ENCODE peak calls at places on chromosomes 16 and 17, in five cellular contexts. O, K, U, J and V are unnamed samples.

GRCh38 chr16:87864331-87864989 is 4.8 kb downstream of the SLC7A5 start:
- DNase-seq in O (no peak), K (no peak), U (no peak), J (no peak), V (no peak)

GRCh38 chr17:21510686-21511367 is 134.7 kb downstream of the KCNJ12 start:
- DNase-seq in O (no peak), K (no peak), U (no peak), J (no peak), V (no peak)

GRCh38 chr17:34781571-34782108 is 179.6 kb downstream of the CCT6B start:
- DNase-seq in O (no peak), K (no peak), U (no peak), J (no peak), V (peak)

GRCh38 chr16:74100405-74101316 is 196.0 kb upstream of the PSMD7 start:
- DNase-seq in O (no peak), K (no peak), U (no peak), J (no peak), V (no peak)

GRCh38 chr16:75340715-75341500 is 89.5 kb upstream of the BCAR1 start:
- DNase-seq in O (no peak), K (no peak), U (no peak), J (no peak), V (no peak)

GRCh38 chr16:48099455-48099854 is 56.3 kb downstream of the ABCC12 start:
- DNase-seq in O (no peak), K (no peak), U (no peak), J (no peak), V (no peak)

GRCh38 chr17:43553501-43554018 is 7.4 kb upstream of the ETV4 start:
- DNase-seq in O (no peak), K (no peak), U (no peak), J (no peak), V (no peak)

GRCh38 chr16:46883353-46883689 is 841 bp upstream of the GPT2 start:
- DNase-seq in O (no peak), K (no peak), U (no peak), J (no peak), V (no peak)

GRCh38 chr17:28371245-28372202 is at the start of gene SARM1:
- DNase-seq in O (peak), K (peak), U (peak), J (peak), V (peak)

GRCh38 chr16:14302399-14303181 is 231.5 kb downstream of the MRTFB start:
- DNase-seq in O (no peak), K (peak), U (no peak), J (no peak), V (peak)

DNA sequence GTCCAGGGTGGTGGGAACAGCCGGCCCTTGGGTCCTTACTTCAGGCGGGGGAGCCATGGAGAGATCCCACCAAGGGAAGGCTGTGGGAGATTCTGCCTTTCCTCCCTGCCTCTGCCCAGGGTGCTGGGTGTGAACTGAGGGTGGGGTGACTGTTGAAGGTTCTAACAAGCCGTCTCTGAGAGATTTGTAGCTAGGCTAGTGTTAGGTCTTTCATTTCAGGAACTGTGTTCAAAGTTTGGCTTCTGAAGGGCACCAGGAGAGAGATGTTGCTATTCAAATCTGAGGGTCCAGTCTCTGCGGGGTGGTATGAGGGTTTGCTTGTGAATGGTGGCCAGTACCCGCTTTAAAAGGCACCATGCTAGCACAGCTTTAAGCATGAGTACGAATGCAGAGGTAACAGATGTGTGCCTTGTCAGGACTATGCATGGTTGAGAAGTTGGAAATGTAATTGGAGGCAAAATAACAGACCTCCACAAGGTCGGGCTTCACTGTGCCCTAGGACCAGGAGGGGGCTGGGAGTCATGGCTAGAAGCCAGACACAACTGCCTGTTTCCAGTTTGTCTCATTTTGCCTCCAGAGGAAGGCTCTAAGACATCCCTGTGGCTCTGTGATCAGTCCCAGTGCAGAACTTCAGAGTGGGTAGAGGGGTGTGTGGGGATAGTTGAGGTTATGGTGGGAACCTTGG is 2.1 kb downstream of the ATP1B2 start:
- DNase-seq in O (no peak), K (no peak), U (no peak), J (no peak), V (no peak)
- TF ChIP-seq CTCF in O (no peak), K (no peak), U (no peak), J (no peak), V (no peak)

GRCh38 chr16:72937360-72937759 is 110.6 kb downstream of the ZFHX3 start:
- DNase-seq in O (no peak), K (peak), U (no peak), J (no peak), V (no peak)
- TF ChIP-seq CTCF in O (peak), K (no peak), U (no peak), J (no peak), V (no peak)

GRCh38 chr16:2919511-2920255 is 8.0 kb downstream of the FLYWCH1 start:
- DNase-seq in O (no peak), K (no peak), U (peak), J (peak), V (peak)
- TF ChIP-seq CTCF in O (peak), K (peak), U (peak), J (peak), V (peak)

GRCh38 chr16:31568577-31569359 is 41.1 kb downstream of the AHSP start:
- DNase-seq in O (no peak), K (no peak), U (no peak), J (no peak), V (peak)
- TF ChIP-seq CTCF in O (no peak), K (no peak), U (no peak), J (no peak), V (no peak)

DNA sequence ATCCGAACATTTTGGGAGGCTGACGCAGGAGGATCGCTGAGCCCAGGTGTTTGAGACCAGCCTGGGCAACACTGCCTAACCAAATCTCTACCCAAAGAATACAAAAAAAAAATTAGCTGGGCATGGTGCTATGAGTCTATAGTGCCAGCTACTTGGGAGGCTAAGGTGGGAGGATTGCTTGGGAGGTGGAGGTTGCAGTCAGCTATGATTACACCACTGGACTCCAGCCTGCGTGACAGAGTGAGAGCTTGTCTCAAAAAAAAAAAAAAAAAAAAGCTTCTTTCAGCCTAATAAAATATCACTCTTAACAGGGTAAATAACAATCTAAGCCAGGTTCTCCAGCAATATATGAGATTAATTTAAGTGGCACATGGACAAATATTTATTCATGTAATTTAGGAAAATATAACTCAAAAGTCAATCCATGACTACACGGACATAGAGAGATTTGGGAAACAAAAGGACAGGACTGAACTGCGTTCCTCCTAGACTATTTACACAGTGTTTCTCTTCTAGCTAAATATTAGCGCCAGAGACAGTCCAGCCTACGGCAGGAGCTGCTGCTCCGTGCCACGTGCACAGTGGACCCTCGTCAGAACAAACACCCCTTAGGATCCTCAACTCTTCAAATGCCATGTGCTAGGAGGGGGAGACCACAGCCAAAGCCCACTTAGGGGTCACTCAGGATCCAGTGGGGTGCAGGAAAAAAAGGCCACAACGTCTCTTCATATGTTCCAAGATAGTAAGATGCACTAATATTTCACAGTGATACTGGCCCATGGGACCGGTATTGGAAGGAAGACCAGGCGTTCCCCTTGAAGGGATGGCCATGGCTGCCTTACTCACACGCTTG is 8.7 kb downstream of the USP36 start:
- DNase-seq in O (no peak), K (no peak), U (no peak), J (no peak), V (no peak)
- TF ChIP-seq CTCF in O (no peak), K (no peak), U (no peak), J (no peak), V (no peak)

GRCh38 chr17:38762231-38762630 is 9.7 kb downstream of the PSMB3 start:
- DNase-seq in O (no peak), K (no peak), U (no peak), J (no peak), V (no peak)

GRCh38 chr17:38766341-38766740 is 13.8 kb downstream of the PSMB3 start:
- DNase-seq in O (no peak), K (no peak), U (no peak), J (no peak), V (no peak)

GRCh38 chr17:38761612-38762011 is 9.1 kb downstream of the PSMB3 start:
- DNase-seq in O (no peak), K (peak), U (no peak), J (no peak), V (peak)
- TF ChIP-seq CTCF in O (no peak), K (no peak), U (peak), J (peak), V (peak)

GRCh38 chr17:16301963-16302855 is 51.1 kb downstream of the CENPV start:
- DNase-seq in O (no peak), K (no peak), U (no peak), J (no peak), V (no peak)

GRCh38 chr17:16302856-16303255 is 50.4 kb downstream of the CENPV start:
- DNase-seq in O (no peak), K (no peak), U (no peak), J (no peak), V (no peak)

GRCh38 chr17:16300554-16300953 is 52.7 kb downstream of the CENPV start:
- DNase-seq in O (no peak), K (no peak), U (no peak), J (no peak), V (no peak)

GRCh38 chr17:16304832-16305231 is 48.4 kb downstream of the CENPV start:
- DNase-seq in O (no peak), K (no peak), U (no peak), J (no peak), V (peak)
- TF ChIP-seq CTCF in O (no peak), K (peak), U (peak), J (peak), V (peak)

GRCh38 chr16:58125781-58126335 is 3.3 kb downstream of the CFAP20 start:
- DNase-seq in O (no peak), K (no peak), U (no peak), J (no peak), V (no peak)

GRCh38 chr16:58127634-58128033 is 1.5 kb downstream of the CFAP20 start:
- DNase-seq in O (no peak), K (no peak), U (no peak), J (no peak), V (no peak)

GRCh38 chr16:58128181-58128631 is 975 bp downstream of the CFAP20 start:
- DNase-seq in O (no peak), K (no peak), U (no peak), J (no peak), V (no peak)

GRCh38 chr16:58126451-58126968 is 2.7 kb downstream of the CFAP20 start:
- DNase-seq in O (no peak), K (no peak), U (no peak), J (no peak), V (no peak)

DNA sequence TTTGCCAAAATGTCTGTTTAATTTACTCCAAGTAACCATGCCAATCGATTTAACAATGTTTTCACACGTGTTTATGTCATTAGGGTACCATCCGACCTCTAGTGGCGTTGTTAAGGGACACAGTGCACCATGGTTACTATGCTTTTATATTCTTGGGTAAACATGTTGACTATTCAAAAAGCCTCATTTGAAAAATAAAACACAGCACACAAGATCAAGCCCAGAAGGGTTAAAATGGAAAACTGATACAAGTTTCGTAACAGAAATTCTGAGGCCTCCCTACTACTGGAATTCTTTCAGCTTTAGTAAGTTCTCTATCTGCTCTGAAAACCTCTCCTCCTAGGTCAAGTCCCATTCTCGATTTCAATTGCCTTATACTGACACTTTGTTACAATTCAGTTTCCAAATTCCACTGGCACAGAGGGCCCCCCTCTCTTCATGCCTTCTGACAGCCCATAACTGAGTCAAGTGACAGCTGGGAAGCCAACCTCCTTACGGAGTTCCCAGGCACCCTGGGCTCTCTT is 2.1 kb downstream of the CFAP20 start:
- DNase-seq in O (no peak), K (no peak), U (no peak), J (no peak), V (no peak)
- TF ChIP-seq CTCF in O (no peak), K (peak), U (peak), J (peak), V (peak)